ENCODE peak calls at places on chromosome 17, in five cellular contexts. P is GM12864, R is K562, H is foreskin fibroblast, A is breast epithelium. K is an unnamed sample.

GRCh38 chr17:62819511-62820221 is 11.6 kb upstream of the MARCHF10 start:
- DNase-seq in P (no peak), R (no peak), H (peak; percentile 99), A (peak; percentile 90), K (peak; percentile 99)

GRCh38 chr17:78674595-78675315 is 97.6 kb upstream of the DNAH17 start:
- DNase-seq in P (no peak), R (peak; percentile 38), H (no peak), A (no peak), K (no peak)

GRCh38 chr17:81509687-81510523 is 2.7 kb downstream of the ACTG1 start:
- DNase-seq in P (no peak), R (no peak), H (no peak), A (no peak), K (no peak)

GRCh38 chr17:65750678-65751077 is 189.2 kb upstream of the AXIN2 start:
- DNase-seq in P (no peak), R (no peak), H (peak; percentile 99), A (peak; percentile 79), K (peak; percentile 97)

GRCh38 chr17:44502598-44503079 is 567 bp downstream of the GPATCH8 start:
- DNase-seq in P (no peak), R (peak; percentile 22), H (peak; percentile 38), A (no peak), K (peak; percentile 15)

GRCh38 chr17:35243459-35244204 is 760 bp downstream of the SLFN5 start:
- DNase-seq in P (no peak), R (no peak), H (peak; percentile 77), A (peak; percentile 39), K (peak; percentile 68)

GRCh38 chr17:16377804-16378400 is 3.0 kb upstream of the UBB start:
- DNase-seq in P (no peak), R (no peak), H (peak; percentile 83), A (no peak), K (peak; percentile 44)

GRCh38 chr17:61619493-61619892 is 28.5 kb upstream of the NACA2 start:
- DNase-seq in P (no peak), R (no peak), H (peak; percentile 4), A (no peak), K (no peak)

GRCh38 chr17:40564195-40564882 is 933 bp downstream of the CCR7 start:
- DNase-seq in P (no peak), R (no peak), H (no peak), A (no peak), K (no peak)

GRCh38 chr17:66348605-66349165 is 46.3 kb downstream of the PRKCA start:
- DNase-seq in P (no peak), R (peak; percentile 59), H (peak; percentile 91), A (no peak), K (peak; percentile 88)

GRCh38 chr17:33927732-33928133 is 327.4 kb upstream of the CCL2 start:
- DNase-seq in P (no peak), R (peak; percentile 47), H (no peak), A (no peak), K (no peak)

GRCh38 chr17:76246080-76247066 is 6.1 kb upstream of the RNF157 start:
- DNase-seq in P (peak; percentile 98), R (no peak), H (peak; percentile 87), A (no peak), K (peak; percentile 52)

GRCh38 chr17:4950757-4951204 is at the start of gene ENO3:
- DNase-seq in P (no peak), R (no peak), H (no peak), A (no peak), K (no peak)

GRCh38 chr17:57676543-57676942 is 68.6 kb downstream of the CCDC182 start:
- DNase-seq in P (no peak), R (no peak), H (no peak), A (no peak), K (no peak)

GRCh38 chr17:21177854-21178600 is 35.9 kb downstream of the TMEM11 start:
- DNase-seq in P (no peak), R (no peak), H (no peak), A (no peak), K (no peak)

GRCh38 chr17:7429722-7430121 is 1.1 kb downstream of the SPEM3 start:
- DNase-seq in P (no peak), R (no peak), H (no peak), A (no peak), K (no peak)

GRCh38 chr17:62737513-62737912 is 70.6 kb downstream of the MARCHF10 start:
- DNase-seq in P (peak; percentile 30), R (no peak), H (no peak), A (no peak), K (no peak)

GRCh38 chr17:4576729-4577322 is 7.5 kb upstream of the SMTNL2 start:
- DNase-seq in P (no peak), R (no peak), H (no peak), A (no peak), K (no peak)

GRCh38 chr17:78600181-78600651 is 23.0 kb upstream of the DNAH17 start:
- DNase-seq in P (no peak), R (no peak), H (no peak), A (no peak), K (peak; percentile 74)

GRCh38 chr17:12963505-12963904 is 54.3 kb downstream of the ELAC2 start:
- DNase-seq in P (no peak), R (no peak), H (no peak), A (no peak), K (no peak)
- TF ChIP-seq CTCF in P (no peak), R (no peak), H (no peak), A (no peak), K (no peak)

GRCh38 chr17:75077490-75078096 is 10.2 kb upstream of the SLC16A5 start:
- DNase-seq in P (no peak), R (no peak), H (peak; percentile 66), A (no peak), K (peak; percentile 32)
- H3K4me3 ChIP-seq in P (peak overlapping the region; percentile 38), R (no peak overlapping the region), H (no peak overlapping the region), A (peak overlapping the region; percentile 62), K (no peak overlapping the region)

DNA sequence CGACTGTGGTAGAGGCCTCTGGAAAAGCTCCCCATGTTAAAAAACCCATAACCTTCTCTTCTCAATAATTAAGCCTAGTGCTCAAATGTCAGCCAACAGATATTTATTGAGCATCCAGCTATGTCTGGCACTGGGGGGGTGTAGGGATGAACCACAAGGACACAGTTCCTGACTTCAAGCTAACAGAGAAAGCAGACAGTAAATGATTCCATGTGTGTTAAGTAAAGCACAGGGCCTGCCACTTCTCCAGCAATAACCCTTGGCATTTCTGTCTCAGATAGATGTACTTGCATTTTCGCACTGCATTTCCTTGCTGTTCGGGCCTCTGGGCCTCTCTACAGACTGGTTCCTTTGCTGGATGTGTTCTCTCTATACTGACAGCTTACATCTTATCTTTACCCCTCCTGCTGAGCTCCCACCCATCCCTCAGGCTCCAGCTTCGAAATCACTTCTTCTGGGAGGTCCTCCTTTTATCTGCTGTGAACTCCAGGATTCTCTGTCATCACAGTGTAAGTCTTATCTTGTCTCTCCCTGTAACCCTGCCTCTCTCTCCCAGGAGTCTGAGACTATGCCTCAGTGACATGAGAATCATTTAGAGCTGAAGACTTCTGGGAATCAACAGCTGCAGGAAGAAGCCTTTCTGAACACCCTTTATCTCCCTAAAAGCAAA is 148.0 kb upstream of the HS3ST3A1 start:
- DNase-seq in P (no peak), R (no peak), H (peak; percentile 52), A (no peak), K (no peak)
- TF ChIP-seq CTCF in P (no peak), R (no peak), H (no peak), A (no peak), K (no peak)

GRCh38 chr17:68759002-68759342 is 157.8 kb upstream of the FAM20A start:
- DNase-seq in P (no peak), R (no peak), H (no peak), A (no peak), K (no peak)
- H3K4me3 ChIP-seq in P (no peak overlapping the region), R (no peak overlapping the region), H (no peak overlapping the region), A (no peak overlapping the region), K (no peak overlapping the region)

DNA sequence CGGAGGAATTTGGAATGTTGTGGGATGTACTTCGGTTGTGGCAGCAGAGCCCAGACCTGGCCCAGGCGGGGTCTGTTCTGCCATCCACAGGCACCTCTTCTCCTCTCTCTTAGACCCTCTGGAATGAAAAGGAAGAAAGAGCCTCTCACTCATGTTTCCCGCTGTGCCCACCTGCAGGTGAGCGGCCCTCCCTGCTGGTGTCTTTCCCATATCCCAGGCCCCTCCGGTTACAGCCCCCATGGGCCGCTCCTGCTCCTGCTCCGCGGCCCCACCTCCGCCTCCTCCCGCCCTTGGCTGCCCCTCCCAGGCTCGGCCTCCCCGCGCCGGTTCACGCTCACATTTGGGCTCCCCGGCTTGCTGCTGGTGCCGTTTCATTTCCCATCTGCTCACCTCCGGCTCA is 98.7 kb upstream of the SDK2 start:
- DNase-seq in P (no peak), R (no peak), H (no peak), A (no peak), K (no peak)
- TF ChIP-seq CTCF in P (no peak), R (no peak), H (no peak), A (no peak), K (no peak)

DNA sequence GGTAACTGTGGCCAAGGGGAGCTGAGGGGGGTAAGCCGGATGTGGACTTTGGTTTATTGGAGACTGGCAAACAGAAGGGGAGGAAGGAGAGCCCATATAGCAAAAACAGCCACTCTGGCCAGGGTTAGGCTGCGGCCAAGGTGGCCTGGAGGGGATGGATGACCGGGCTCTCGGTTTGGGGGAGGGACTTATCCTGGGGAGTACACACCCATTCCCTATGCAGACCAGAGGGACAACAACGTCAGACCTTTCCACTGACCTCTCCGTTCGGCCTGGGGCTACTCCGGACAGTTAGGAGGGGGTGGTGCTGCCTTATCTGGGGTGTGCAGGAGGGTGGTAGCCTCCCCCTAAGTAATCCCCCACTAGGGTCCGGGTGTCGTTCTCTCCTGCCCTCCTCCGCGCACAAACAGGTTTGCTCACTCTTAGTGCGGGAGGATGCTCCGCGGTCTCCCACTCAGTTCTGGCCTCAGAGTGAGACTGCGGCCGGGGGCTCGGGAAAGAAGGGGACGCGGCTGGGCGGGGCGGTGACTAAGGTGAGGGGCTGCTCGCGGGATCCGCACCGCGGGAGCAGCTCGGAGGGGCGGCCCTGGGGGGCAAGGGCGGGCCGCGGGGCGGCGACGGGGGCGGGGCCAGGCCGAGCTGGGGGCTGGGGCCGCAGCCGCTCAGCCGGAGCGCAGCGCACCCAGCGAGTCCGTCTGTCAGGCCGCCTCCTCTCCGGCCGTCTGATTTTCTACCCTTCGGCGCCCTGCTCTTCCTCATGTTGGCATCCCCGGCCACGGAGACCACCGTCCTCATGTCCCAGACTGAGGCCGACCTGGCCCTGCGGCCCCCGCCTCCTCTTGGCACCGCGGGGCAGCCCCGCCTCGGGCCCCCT is at the start of gene WNK4:
- DNase-seq in P (no peak), R (peak; percentile 93), H (peak; percentile 63), A (no peak), K (peak; percentile 43)
- H3K4me3 ChIP-seq in P (no peak within 1 kb of the TSS), R (peak within 1 kb of the TSS; percentile 53), H (peak within 1 kb of the TSS; percentile 56), A (peak within 1 kb of the TSS; percentile 70), K (peak within 1 kb of the TSS; percentile 70)

DNA sequence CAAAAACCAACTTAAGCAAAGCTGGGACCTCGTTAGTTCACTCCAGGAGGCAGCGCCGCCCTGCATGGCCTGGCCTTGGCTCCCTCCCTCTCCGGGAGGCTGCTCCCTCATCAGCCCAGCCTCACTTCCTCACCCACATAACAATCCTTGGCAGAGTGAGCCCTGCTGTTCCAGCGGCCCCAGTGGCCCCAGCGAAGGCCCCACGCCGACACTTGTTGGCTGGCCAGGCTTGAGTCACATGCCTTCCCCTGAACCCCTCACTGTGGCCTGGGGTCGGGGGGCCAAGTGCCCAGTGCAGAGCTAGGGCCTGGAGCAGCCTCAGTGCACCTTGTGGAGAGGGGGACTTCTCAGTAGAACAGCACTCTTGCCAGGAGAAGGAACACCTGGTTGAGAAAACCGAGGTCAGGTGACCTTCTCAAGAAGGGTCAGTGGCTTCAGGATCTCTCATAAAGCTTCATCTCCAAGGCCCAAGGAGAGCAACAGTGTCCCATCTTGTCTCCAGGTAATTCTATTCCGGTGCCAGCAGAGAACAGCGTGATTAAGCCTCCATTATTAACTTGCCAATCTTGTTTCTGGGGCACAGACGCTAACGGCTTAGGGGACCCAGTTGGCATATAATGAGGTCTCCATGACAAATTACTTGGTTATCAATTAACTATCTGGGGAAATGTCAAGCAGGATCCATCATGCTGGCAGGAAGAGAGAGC is 26.8 kb downstream of the ENDOV start:
- DNase-seq in P (no peak), R (no peak), H (no peak), A (no peak), K (no peak)
- TF ChIP-seq CTCF in P (no peak), R (no peak), H (no peak), A (no peak), K (no peak)

K was measured in astrocyte of the spinal cord.